ENCODE peak calls at places on chromosomes 4 and X, in five cellular contexts. W is HFF-Myc, X is bronchial epithelial cell, K is IMR-90, Y is adipocyte. C is an unnamed sample.

GRCh38 chrX:139091086-139091485 is 379.6 kb upstream of the FGF13 start:
- DNase-seq in W (no peak), X (no peak), K (no peak), Y (no peak), C (no peak)

GRCh38 chr4:5941601-5942000 is 48.7 kb upstream of the CRMP1 start:
- DNase-seq in W (no peak), X (no peak), K (no peak), Y (no peak), C (no peak)

GRCh38 chrX:16205840-16206239 is 38.6 kb downstream of the MAGEB17 start:
- DNase-seq in W (no peak), X (no peak), K (no peak), Y (no peak), C (no peak)

GRCh38 chrX:53303195-53303594 is 21.8 kb upstream of the IQSEC2 start:
- DNase-seq in W (no peak), X (no peak), K (no peak), Y (no peak), C (no peak)

GRCh38 chrX:115940888-115941332 is 229.6 kb upstream of the AGTR2 start:
- DNase-seq in W (no peak), X (no peak), K (peak), Y (peak), C (no peak)

GRCh38 chr4:138758876-138759275 is 256.7 kb upstream of the NOCT start:
- DNase-seq in W (no peak), X (no peak), K (no peak), Y (no peak), C (no peak)

GRCh38 chr4:57374866-57375595 is 264.8 kb upstream of the IGFBP7 start:
- DNase-seq in W (no peak), X (no peak), K (peak), Y (peak), C (no peak)

GRCh38 chr4:157291071-157291470 is 70.5 kb downstream of the GRIA2 start:
- DNase-seq in W (no peak), X (no peak), K (no peak), Y (no peak), C (no peak)

GRCh38 chrX:23493941-23494374 is 159.3 kb downstream of the PTCHD1 start:
- DNase-seq in W (no peak), X (peak), K (no peak), Y (no peak), C (no peak)

GRCh38 chr4:150579591-150580234 is 2.2 kb upstream of the MAB21L2 start:
- DNase-seq in W (no peak), X (no peak), K (peak), Y (peak), C (no peak)
- H3K4me3 ChIP-seq in W (peak), X (no peak), K (peak), Y (peak), C (no peak)

DNA sequence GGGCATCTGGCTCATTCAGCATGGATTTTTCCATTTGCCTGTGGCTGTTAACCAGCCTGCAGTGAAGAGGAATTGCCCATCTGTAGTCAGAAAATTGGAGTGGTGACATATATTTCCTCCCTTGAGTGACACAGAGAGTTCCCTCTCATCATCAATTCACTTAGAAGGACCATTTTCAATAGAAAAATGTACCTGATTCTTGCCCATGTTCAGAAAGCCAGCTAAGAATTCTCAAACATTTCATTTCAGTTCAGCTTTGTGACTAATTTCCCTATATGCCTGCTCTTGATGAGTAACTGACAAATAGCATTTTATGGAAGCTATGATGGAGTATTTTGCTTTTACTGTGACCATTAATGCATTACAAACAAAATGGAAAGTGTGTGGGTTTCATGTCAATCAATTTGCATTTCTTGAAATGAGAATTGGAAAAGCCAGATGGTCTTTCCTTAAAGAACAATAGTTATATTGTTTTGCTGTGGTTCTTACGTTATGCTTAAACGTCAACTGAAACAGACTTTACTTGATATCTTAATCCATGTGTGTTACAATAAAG is 155.9 kb downstream of the NWD2 start:
- DNase-seq in W (no peak), X (no peak), K (no peak), Y (no peak), C (no peak)
- H3K4me3 ChIP-seq in W (no peak), X (no peak), K (no peak), Y (no peak), C (no peak)

GRCh38 chrX:20116087-20116574 is 576 bp downstream of the MAP7D2 start:
- DNase-seq in W (no peak), X (no peak), K (no peak), Y (no peak), C (no peak)
- H3K4me3 ChIP-seq in W (peak), X (no peak), K (no peak), Y (peak), C (no peak)

GRCh38 chrX:100636321-100636991 is at the start of gene TSPAN6:
- DNase-seq in W (peak), X (peak), K (peak), Y (peak), C (peak)
- H3K4me3 ChIP-seq in W (peak), X (peak), K (peak), Y (peak), C (peak)

DNA sequence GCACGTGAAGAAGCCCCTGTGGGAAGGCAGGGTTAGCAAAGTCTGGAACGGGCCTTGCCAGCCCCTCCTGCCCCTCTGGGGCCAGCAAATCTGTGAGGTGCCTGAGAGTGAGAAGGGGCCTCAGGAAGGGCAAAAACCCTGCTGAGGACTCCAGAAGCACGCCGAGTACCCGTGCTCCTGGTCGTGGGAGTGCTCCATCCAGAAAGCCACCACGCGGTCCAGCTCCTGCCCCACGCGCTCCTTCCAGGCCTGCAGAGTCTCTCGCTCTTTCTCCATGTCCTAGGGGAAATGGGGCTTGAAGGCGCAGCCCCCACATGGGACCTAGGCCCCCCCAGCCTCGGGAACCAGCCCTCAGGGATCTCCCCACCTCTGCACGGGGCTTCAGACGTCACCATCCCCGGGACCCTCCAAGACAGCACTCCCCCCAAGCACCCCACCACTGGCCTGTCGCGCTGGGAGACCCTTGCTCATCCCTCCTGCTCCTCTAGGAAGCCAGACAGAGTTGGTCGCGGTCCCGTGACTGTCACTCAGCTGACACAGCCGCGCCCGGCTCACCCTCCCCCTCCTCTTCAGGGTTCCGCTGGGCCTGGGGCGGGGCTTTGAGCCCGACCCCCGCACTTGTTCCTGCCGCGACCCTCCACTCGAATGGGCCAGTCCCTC is at the start of gene RENBP:
- DNase-seq in W (no peak), X (no peak), K (no peak), Y (no peak), C (no peak)
- H3K4me3 ChIP-seq in W (no peak), X (peak), K (no peak), Y (peak), C (peak)

GRCh38 chr4:41026971-41027370 is 187.4 kb downstream of the APBB2 start:
- DNase-seq in W (no peak), X (no peak), K (no peak), Y (no peak), C (no peak)

GRCh38 chr4:41025824-41026223 is 188.5 kb downstream of the APBB2 start:
- DNase-seq in W (no peak), X (no peak), K (no peak), Y (no peak), C (no peak)

GRCh38 chr4:41024556-41025491 is 189.5 kb downstream of the APBB2 start:
- DNase-seq in W (no peak), X (peak), K (peak), Y (no peak), C (no peak)

DNA sequence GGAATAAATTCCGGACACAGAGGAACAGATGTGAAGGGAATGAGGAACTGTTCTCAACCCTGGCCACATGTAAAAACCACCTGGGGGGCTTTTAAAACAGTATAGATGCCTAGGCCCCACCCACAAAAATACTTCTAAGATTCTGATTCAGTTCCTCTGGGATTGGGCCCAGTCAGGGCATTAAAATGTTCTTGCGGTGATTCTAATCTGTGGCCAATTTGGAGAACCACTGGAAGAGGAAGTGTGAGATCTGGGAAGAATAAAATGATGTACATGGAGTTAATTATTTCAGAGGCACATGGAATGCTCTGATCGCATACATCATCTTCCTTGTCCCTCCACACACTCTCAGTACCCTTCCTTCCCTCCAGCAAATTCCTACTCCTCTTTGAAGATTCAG is 192.2 kb downstream of the APBB2 start:
- DNase-seq in W (peak), X (no peak), K (no peak), Y (no peak), C (no peak)
- H3K4me3 ChIP-seq in W (no peak), X (no peak), K (no peak), Y (no peak), C (no peak)

GRCh38 chr4:8857682-8858187 is 13.9 kb downstream of the HMX1 start:
- DNase-seq in W (no peak), X (no peak), K (no peak), Y (no peak), C (no peak)
- H3K4me3 ChIP-seq in W (no peak), X (no peak), K (no peak), Y (no peak), C (no peak)

DNA sequence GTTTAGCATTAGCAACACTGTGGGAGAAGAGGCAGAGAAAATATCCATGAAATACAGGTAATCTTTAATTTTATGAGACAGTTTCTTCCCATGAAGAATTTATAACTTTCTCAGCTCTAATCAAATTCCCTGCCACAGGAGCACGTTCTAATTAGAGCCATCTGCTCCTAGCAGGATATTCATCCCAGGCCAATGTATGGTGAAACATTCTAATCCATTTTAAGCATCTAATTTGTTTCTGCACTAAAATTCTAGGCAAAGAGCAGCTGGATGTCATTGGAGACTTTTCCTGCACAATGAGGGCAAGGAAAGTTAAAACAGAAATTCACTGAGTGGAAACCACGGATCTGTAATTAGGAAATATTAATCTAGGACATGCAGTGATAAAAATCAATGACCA is 107.7 kb upstream of the ZFP42 start:
- DNase-seq in W (no peak), X (no peak), K (no peak), Y (peak), C (no peak)
- H3K4me3 ChIP-seq in W (no peak), X (no peak), K (no peak), Y (no peak), C (no peak)

DNA sequence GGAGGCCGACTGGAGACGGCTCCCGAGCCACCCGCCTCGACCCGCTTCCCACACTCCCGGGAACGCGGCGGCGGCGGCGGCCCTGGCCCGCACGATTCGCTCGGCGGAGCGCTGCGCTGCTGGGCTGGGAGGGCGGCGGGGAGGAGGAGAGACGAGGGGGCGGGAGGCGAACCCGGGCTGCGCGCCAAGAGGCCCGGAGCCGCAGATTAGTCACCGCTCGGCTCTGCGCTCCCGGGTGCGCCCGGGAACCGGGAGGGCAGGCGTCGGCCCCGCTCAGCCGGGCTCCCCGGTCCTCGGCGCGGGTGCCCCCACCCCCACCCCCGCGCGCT is 11.2 kb upstream of the BCOR start:
- DNase-seq in W (no peak), X (no peak), K (peak), Y (peak), C (no peak)
- H3K4me3 ChIP-seq in W (peak), X (peak), K (peak), Y (peak), C (peak)